ENCODE peak calls at places on chromosomes 12 and 14, in four cellular contexts. U, I, P and Q are unnamed samples.

GRCh38 chr14:84468153-84468552 is 1061.8 kb upstream of the FLRT2 start:
- DNase-seq in P (no peak), I (no peak), U (no peak), Q (no peak)

GRCh38 chr14:53807580-53807979 is 149.0 kb downstream of the BMP4 start:
- DNase-seq in P (no peak), I (no peak), U (peak; percentile 8), Q (no peak)

GRCh38 chr12:117072106-117072505 is 27.1 kb downstream of the TESC start:
- DNase-seq in P (no peak), I (no peak), U (no peak), Q (no peak)

GRCh38 chr12:28909291-28909690 is 239.8 kb upstream of the FAR2 start:
- DNase-seq in U (no peak), P (no peak), I (no peak), Q (no peak)

GRCh38 chr12:110543252-110543959 is 39.7 kb downstream of the PPTC7 start:
- DNase-seq in P (peak; percentile 90), I (no peak), U (no peak), Q (no peak)

GRCh38 chr12:127594351-127594970 is 672.5 kb upstream of the TMEM132C start:
- DNase-seq in I (no peak), P (no peak), U (no peak), Q (peak; percentile 38)

GRCh38 chr14:29078810-29079522 is 312.4 kb downstream of the FOXG1 start:
- DNase-seq in U (no peak), I (no peak), P (no peak), Q (no peak)

GRCh38 chr14:94143711-94144110 is 14.3 kb upstream of the IFI27L2 start:
- DNase-seq in U (no peak), I (no peak), P (no peak), Q (no peak)

GRCh38 chr14:90755661-90756304 is 60.4 kb downstream of the TTC7B start:
- DNase-seq in U (no peak), I (no peak), P (no peak), Q (no peak)

GRCh38 chr14:30375280-30375892 is 183.6 kb upstream of the G2E3 start:
- DNase-seq in U (peak; percentile 76), P (no peak), I (peak; percentile 64), Q (peak; percentile 85)

GRCh38 chr14:42222924-42223471 is 616.3 kb downstream of the LRFN5 start:
- DNase-seq in P (peak; percentile 67), U (no peak), I (no peak), Q (no peak)

DNA sequence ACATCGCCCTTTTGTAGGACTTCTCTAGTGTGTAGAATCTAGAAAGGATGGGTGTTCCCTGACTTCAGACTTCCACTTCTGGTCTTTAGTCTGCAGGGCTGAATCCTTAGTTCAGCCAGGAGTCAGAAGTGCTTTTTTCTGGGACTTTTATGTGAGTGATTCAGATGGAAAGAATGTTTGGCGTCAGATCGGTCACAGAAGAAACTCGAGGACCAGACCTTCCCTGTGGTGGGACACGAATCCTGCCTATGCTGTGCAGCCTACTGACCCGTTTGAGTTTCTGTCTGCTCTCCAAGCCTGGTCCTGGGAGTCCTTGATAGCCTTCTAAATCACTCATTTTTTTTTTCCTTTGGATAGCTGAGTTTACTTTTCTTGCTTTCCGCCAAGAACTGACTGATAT is 165.3 kb upstream of the SSTR1 start:
- DNase-seq in P (no peak), I (no peak), U (peak; percentile 38), Q (no peak)
- TF ChIP-seq HDAC6 in P (no peak), I (no peak), U (no peak), Q (no peak)

GRCh38 chr12:68140576-68140975 is 19.0 kb downstream of the IFNG start:
- DNase-seq in P (no peak), I (no peak), U (no peak), Q (no peak)

GRCh38 chr12:68137278-68137930 is 22.1 kb downstream of the IFNG start:
- DNase-seq in P (no peak), U (no peak), I (no peak), Q (no peak)

DNA sequence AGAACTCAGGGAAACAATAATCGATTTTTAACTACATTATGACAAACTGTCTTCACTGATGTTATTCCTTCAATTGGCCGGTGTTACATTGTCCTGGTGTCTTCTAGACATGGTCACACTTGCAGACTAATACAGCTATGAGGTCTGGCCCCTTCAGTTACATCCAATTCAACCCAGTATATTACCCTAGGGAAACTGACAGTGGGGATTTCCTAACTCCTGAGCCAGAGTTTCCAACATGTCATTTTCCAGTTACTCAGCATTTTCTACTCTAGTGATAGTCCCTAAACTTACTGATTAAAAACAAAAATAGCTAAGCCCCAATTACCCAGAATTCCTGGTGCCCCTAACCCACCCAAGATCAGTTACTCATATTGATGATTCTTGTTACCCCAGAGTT is 21.1 kb downstream of the IFNG start:
- DNase-seq in U (no peak), I (no peak), P (no peak), Q (no peak)
- TF ChIP-seq HDAC6 in U (no peak), I (no peak), P (no peak), Q (no peak)

GRCh38 chr14:103541494-103541943 is 12.5 kb downstream of the TRMT61A start:
- DNase-seq in P (no peak), I (no peak), U (no peak), Q (no peak)

GRCh38 chr14:103541944-103542544 is 13.0 kb downstream of the TRMT61A start:
- DNase-seq in P (no peak), I (no peak), U (no peak), Q (no peak)

GRCh38 chr14:103543140-103543539 is 14.1 kb downstream of the TRMT61A start:
- DNase-seq in I (no peak), U (no peak), P (no peak), Q (no peak)

GRCh38 chr14:103543721-103544626 is 15.0 kb downstream of the TRMT61A start:
- DNase-seq in I (no peak), U (no peak), P (no peak), Q (peak; percentile 56)

GRCh38 chr14:103542545-103543088 is 13.6 kb downstream of the TRMT61A start:
- DNase-seq in U (no peak), P (no peak), I (no peak), Q (no peak)
- TF ChIP-seq HDAC6 in U (no peak), P (no peak), I (no peak), Q (no peak)

GRCh38 chr14:40629144-40629543 is 977.5 kb upstream of the LRFN5 start:
- DNase-seq in U (no peak), I (peak; percentile 13), P (no peak), Q (no peak)
- TF ChIP-seq HDAC6 in U (no peak), I (no peak), P (no peak), Q (no peak)

GRCh38 chr12:76250256-76250655 is 98.0 kb downstream of the BBS10 start:
- DNase-seq in U (no peak), I (no peak), P (no peak), Q (no peak)

GRCh38 chr12:76252031-76252430 is 96.2 kb downstream of the BBS10 start:
- DNase-seq in I (no peak), U (no peak), P (no peak), Q (no peak)

GRCh38 chr12:76247992-76248391 is 100.2 kb downstream of the BBS10 start:
- DNase-seq in P (no peak), U (no peak), I (no peak), Q (no peak)

GRCh38 chr12:76247026-76247688 is 101.1 kb downstream of the BBS10 start:
- DNase-seq in P (no peak), U (no peak), I (no peak), Q (no peak)

DNA sequence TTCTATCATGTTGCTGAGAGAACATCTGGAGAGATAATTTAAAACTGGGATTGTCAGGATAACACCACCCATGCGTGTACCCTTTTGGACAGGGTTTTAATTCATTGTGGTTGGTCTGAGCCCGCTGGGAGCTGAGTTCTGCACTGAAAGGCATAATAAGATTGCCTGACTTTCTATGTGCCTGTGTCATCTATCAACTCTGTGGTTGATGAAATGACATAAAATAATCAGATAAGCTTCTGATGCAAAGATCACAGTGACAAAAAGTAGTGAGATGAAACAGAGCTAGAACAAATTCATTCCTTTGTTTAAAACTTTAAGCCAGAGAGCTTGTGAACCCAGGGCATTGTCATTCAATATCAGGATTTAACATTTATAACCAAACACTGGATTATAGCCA is 98.7 kb downstream of the BBS10 start:
- DNase-seq in P (no peak), I (no peak), U (no peak), Q (no peak)
- TF ChIP-seq HDAC6 in P (no peak), I (no peak), U (no peak), Q (no peak)

GRCh38 chr12:38102197-38102596 is 214.4 kb upstream of the ALG10B start:
- DNase-seq in I (no peak), P (no peak), U (no peak), Q (no peak)
- TF ChIP-seq HDAC6 in I (no peak), P (no peak), U (no peak), Q (no peak)

DNA sequence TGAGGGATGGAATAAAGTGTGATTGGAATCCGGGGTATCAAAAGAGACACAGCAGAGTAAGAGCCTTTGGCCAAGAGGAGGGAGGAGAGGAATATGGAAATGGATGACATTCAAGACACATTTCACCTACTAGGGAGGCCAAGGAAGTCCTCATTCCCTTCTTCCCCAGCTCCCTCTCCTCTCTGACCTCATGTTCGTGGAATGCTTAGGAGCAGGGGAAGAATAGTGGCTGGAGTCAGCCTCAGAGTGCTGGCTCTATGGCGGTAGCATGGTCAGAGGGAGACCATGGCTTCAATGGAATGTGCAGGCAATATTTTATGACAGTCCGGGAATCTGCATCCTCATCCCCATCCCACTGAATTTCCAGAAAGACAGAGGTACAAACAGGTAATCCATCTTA is 196.6 kb downstream of the EGLN3 start:
- DNase-seq in P (no peak), U (no peak), I (no peak), Q (no peak)
- TF ChIP-seq HDAC6 in P (no peak), U (no peak), I (no peak), Q (no peak)

GRCh38 chr14:66070542-66071319 is 415.4 kb upstream of the CCDC196 start:
- DNase-seq in U (peak; percentile 18), P (no peak), I (peak; percentile 47), Q (peak; percentile 97)
- TF ChIP-seq HDAC6 in U (no peak), P (no peak), I (no peak), Q (no peak)